ENCODE peak calls at places on chromosomes 11 and 22, in seven cellular contexts. M, Q, B, I, X, H and A are unnamed samples.

GRCh38 chr11:117818036-117818858 is 6.3 kb downstream of the FXYD2 start:
- DNase-seq in M (no peak), Q (peak), B (no peak), I (peak), X (no peak), H (peak), A (peak)

GRCh38 chr11:67576742-67577475 is 6.7 kb upstream of the GSTP1 start:
- DNase-seq in M (no peak), Q (no peak), B (no peak), I (no peak), X (no peak), H (no peak), A (no peak)

GRCh38 chr11:49303080-49303479 is 94.7 kb upstream of the FOLH1 start:
- DNase-seq in M (no peak), Q (no peak), B (no peak), I (no peak), X (no peak), H (no peak), A (no peak)

GRCh38 chr11:377883-378500 is 8.7 kb downstream of the B4GALNT4 start:
- DNase-seq in M (no peak), Q (no peak), B (no peak), I (no peak), X (no peak), H (no peak), A (no peak)

GRCh38 chr11:27995082-27995481 is 112.9 kb downstream of the KIF18A start:
- DNase-seq in M (no peak), Q (no peak), B (peak), I (peak), X (no peak), H (peak), A (no peak)

GRCh38 chr22:50530280-50530856 is 556 bp upstream of the TYMP start:
- DNase-seq in M (peak), Q (no peak), B (peak), I (no peak), X (peak), H (peak), A (no peak)

GRCh38 chr11:131038597-131038996 is 122.3 kb upstream of the SNX19 start:
- DNase-seq in M (no peak), Q (no peak), B (peak), I (peak), X (no peak), H (no peak), A (no peak)

GRCh38 chr11:120952503-120953229 is 71.2 kb upstream of the TBCEL start:
- DNase-seq in M (peak), Q (peak), B (peak), I (peak), X (no peak), H (peak), A (no peak)

GRCh38 chr11:130024356-130024755 is 21.7 kb upstream of the PRDM10 start:
- DNase-seq in M (no peak), Q (no peak), B (no peak), I (no peak), X (no peak), H (no peak), A (no peak)

GRCh38 chr22:50560034-50560433 is 2.7 kb downstream of the SYCE3 start:
- DNase-seq in M (no peak), Q (no peak), B (no peak), I (peak), X (no peak), H (no peak), A (no peak)

GRCh38 chr11:14891143-14892035 is 642 bp downstream of the CYP2R1 start:
- DNase-seq in M (peak), Q (peak), B (peak), I (peak), X (peak), H (peak), A (peak)

GRCh38 chr22:18091916-18092526 is 14.2 kb downstream of the PEX26 start:
- DNase-seq in M (peak), Q (no peak), B (peak), I (peak), X (no peak), H (peak), A (no peak)

GRCh38 chr11:32935462-32936029 is 42.9 kb downstream of the QSER1 start:
- DNase-seq in M (no peak), Q (no peak), B (no peak), I (no peak), X (no peak), H (no peak), A (no peak)

GRCh38 chr11:62137276-62137861 is 13.6 kb downstream of the INCENP start:
- DNase-seq in M (no peak), Q (no peak), B (no peak), I (no peak), X (no peak), H (no peak), A (peak)

GRCh38 chr22:48256041-48256739 is 1493.7 kb downstream of the TBC1D22A start:
- DNase-seq in M (no peak), Q (no peak), B (no peak), I (no peak), X (no peak), H (no peak), A (no peak)

GRCh38 chr11:116532066-116532465 is 240.7 kb downstream of the BUD13 start:
- DNase-seq in M (no peak), Q (no peak), B (no peak), I (no peak), X (no peak), H (no peak), A (no peak)

GRCh38 chr11:45455536-45455935 is 169.4 kb upstream of the SYT13 start:
- DNase-seq in M (no peak), Q (no peak), B (peak), I (no peak), X (no peak), H (no peak), A (no peak)

GRCh38 chr11:128474036-128474874 is 113.1 kb downstream of the ETS1 start:
- DNase-seq in M (no peak), Q (no peak), B (no peak), I (no peak), X (no peak), H (no peak), A (no peak)

GRCh38 chr22:39148727-39149535 is 3.5 kb downstream of the CBX7 start:
- DNase-seq in M (peak), Q (no peak), B (no peak), I (no peak), X (no peak), H (no peak), A (no peak)

GRCh38 chr11:134691985-134692384 is 279.9 kb upstream of the B3GAT1 start:
- DNase-seq in M (no peak), Q (no peak), B (no peak), I (peak), X (no peak), H (peak), A (no peak)

GRCh38 chr11:129372609-129373488 is 2.8 kb upstream of the BARX2 start:
- DNase-seq in M (no peak), Q (no peak), B (no peak), I (no peak), X (no peak), H (no peak), A (no peak)

GRCh38 chr11:133064961-133065360 is 467.3 kb downstream of the OPCML start:
- DNase-seq in M (no peak), Q (no peak), B (no peak), I (no peak), X (no peak), H (no peak), A (no peak)

GRCh38 chr11:133065847-133066485 is 466.3 kb downstream of the OPCML start:
- DNase-seq in M (no peak), Q (no peak), B (no peak), I (no peak), X (no peak), H (no peak), A (no peak)

GRCh38 chr11:133058501-133058900 is 473.8 kb downstream of the OPCML start:
- DNase-seq in M (no peak), Q (no peak), B (no peak), I (no peak), X (no peak), H (no peak), A (no peak)

GRCh38 chr11:133070053-133070713 is 462.1 kb downstream of the OPCML start:
- DNase-seq in M (no peak), Q (no peak), B (no peak), I (no peak), X (no peak), H (no peak), A (no peak)

GRCh38 chr11:133064152-133064877 is 468.0 kb downstream of the OPCML start:
- DNase-seq in M (no peak), Q (no peak), B (peak), I (peak), X (no peak), H (peak), A (no peak)
- TF ChIP-seq CTCF in M (peak), Q (peak), B (peak), I (peak), X (peak), H (peak), A (peak)

GRCh38 chr11:119295178-119295577 is 21.8 kb downstream of the MCAM start:
- DNase-seq in M (no peak), Q (no peak), B (peak), I (peak), X (no peak), H (no peak), A (no peak)
- TF ChIP-seq CTCF in M (no peak), Q (no peak), B (no peak), I (peak), X (peak), H (no peak), A (peak)

GRCh38 chr11:58636587-58636986 is 14.1 kb downstream of the CNTF start:
- DNase-seq in M (no peak), Q (no peak), B (no peak), I (no peak), X (no peak), H (no peak), A (no peak)
- TF ChIP-seq CTCF in M (no peak), Q (no peak), B (no peak), I (no peak), X (peak), H (no peak), A (no peak)

DNA sequence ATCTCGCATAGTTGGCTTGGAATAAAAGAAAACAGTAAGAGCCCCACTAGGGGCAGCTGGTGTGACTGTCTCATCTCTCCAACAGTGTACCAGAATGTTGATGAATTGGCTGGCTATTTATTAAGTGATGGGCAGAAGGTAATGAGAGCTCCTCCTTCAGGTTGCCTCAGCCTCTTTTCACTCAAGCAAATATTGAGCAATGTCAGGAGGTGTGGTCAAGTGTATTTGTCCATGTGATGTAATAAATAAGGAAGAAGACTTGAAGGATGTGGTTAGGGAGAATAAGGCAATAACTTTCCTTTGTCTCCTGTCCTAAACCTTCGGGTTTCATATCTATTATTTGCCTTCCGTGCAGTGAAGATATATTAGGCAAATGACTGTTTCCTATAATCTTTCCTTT is at the start of gene TCN1:
- DNase-seq in M (no peak), Q (no peak), B (peak), I (peak), X (no peak), H (no peak), A (no peak)
- TF ChIP-seq CTCF in M (no peak), Q (no peak), B (no peak), I (no peak), X (no peak), H (no peak), A (no peak)

GRCh38 chr11:76836613-76837291 is 24.0 kb upstream of the ACER3 start:
- DNase-seq in M (peak), Q (no peak), B (no peak), I (no peak), X (no peak), H (no peak), A (no peak)
- TF ChIP-seq CTCF in M (no peak), Q (no peak), B (peak), I (no peak), X (no peak), H (peak), A (no peak)

DNA sequence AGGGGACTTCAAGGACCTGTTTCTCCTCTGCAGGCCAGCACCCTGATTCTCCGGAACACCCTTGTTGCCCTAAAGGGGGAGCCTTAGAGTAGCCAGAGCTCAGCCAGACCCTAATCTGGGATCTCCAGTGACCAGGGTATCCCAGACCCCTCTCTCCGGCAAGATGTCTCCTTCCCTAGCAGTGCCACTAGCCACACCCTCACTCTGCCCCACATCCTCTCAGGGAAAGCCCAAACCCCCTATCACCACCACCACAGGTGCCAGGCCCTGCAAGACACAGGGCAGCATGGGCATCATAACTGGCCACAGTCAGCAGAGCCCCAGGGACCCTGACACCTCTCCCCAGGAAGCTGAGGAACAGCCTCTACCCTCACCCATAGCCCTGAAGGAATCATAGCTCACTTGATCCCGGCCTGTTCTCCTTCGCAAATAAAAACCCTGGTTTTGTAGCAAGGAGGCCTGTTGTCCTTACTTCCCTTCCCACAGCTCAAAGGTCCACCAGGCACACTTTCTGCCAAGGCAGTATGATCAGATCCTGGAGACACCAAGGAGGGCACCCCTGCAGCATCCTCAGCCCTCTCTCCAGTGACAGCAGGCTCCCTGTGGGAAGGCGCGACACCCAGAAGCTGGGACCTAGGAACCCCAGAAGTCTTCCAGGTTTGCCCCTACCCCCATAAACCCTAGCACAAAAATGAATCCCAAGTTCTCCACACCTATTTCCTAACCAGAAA is 4.6 kb downstream of the CFL1 start:
- DNase-seq in M (peak), Q (no peak), B (no peak), I (no peak), X (no peak), H (no peak), A (no peak)
- TF ChIP-seq CTCF in M (no peak), Q (no peak), B (peak), I (no peak), X (no peak), H (no peak), A (peak)